ENCODE peak calls at places on chromosome 6, in eight cellular contexts. J is HFF-Myc; U is activated CD4-positive, alpha-beta T cell treated with anti-CD3 and anti-CD28 coated beads, Interleukin-2, amount 10 ng/mL, durations not matched to agents 7 days and 5 days; V is transverse colon; D is ELR; N is ascending aorta; E is NCI-H1436; X is adrenal gland. R is an unnamed sample.

GRCh38 chr6:65638047-65638831 is 68.8 kb downstream of the EYS start:
- DNase-seq in J (no peak), U (no peak), V (peak), D (no peak), N (no peak), E (peak), X (no peak), R (no peak)

GRCh38 chr6:168355716-168356522 is 36.3 kb upstream of the DACT2 start:
- DNase-seq in J (no peak), U (no peak), V (peak), D (no peak), N (no peak), E (peak), X (peak), R (no peak)

GRCh38 chr6:151136141-151136755 is 103.5 kb upstream of the AKAP12 start:
- DNase-seq in J (no peak), U (no peak), V (no peak), D (no peak), N (no peak), E (no peak), X (no peak), R (no peak)

GRCh38 chr6:14664616-14665315 is 547.2 kb downstream of the CD83 start:
- DNase-seq in J (no peak), U (peak), V (no peak), D (peak), N (no peak), E (peak), X (no peak), R (no peak)

GRCh38 chr6:26392932-26393636 is 9.0 kb upstream of the BTN3A1 start:
- DNase-seq in J (no peak), U (no peak), V (no peak), D (no peak), N (no peak), E (no peak), X (no peak), R (no peak)

GRCh38 chr6:30881392-30881986 is 2.8 kb upstream of the DDR1 start:
- DNase-seq in J (no peak), U (no peak), V (no peak), D (no peak), N (no peak), E (no peak), X (no peak), R (no peak)

GRCh38 chr6:39932386-39932785 is 1.9 kb downstream of the MOCS1 start:
- DNase-seq in J (no peak), U (no peak), V (no peak), D (no peak), N (no peak), E (no peak), X (no peak), R (no peak)

GRCh38 chr6:30942338-30943060 is 1.7 kb downstream of the MUCL3 start:
- DNase-seq in J (peak), U (no peak), V (peak), D (peak), N (no peak), E (no peak), X (peak), R (no peak)

GRCh38 chr6:122752990-122753687 is 26.4 kb upstream of the FABP7 start:
- DNase-seq in J (no peak), U (no peak), V (no peak), D (no peak), N (no peak), E (no peak), X (no peak), R (no peak)

GRCh38 chr6:90369651-90370050 is 73.0 kb upstream of the BACH2 start:
- DNase-seq in J (no peak), U (no peak), V (no peak), D (no peak), N (no peak), E (no peak), X (no peak), R (no peak)

GRCh38 chr6:168988801-168989200 is 264.8 kb downstream of the THBS2 start:
- DNase-seq in J (no peak), U (no peak), V (no peak), D (no peak), N (no peak), E (no peak), X (no peak), R (no peak)

GRCh38 chr6:149077208-149077607 is 240.3 kb upstream of the TAB2 start:
- DNase-seq in J (no peak), U (no peak), V (no peak), D (no peak), N (no peak), E (no peak), X (no peak), R (no peak)

GRCh38 chr6:106547961-106548453 is 81.3 kb downstream of the RTN4IP1 start:
- DNase-seq in J (peak), U (peak), V (no peak), D (no peak), N (no peak), E (no peak), X (no peak), R (no peak)

GRCh38 chr6:116016846-116017545 is 43.7 kb downstream of the FRK start:
- DNase-seq in J (no peak), U (no peak), V (no peak), D (no peak), N (no peak), E (no peak), X (no peak), R (no peak)

GRCh38 chr6:135581211-135581610 is 83.7 kb upstream of the AHI1 start:
- DNase-seq in J (no peak), U (no peak), V (no peak), D (no peak), N (no peak), E (no peak), X (no peak), R (no peak)

GRCh38 chr6:72661408-72661807 is 39.5 kb downstream of the KCNQ5 start:
- DNase-seq in J (no peak), U (no peak), V (no peak), D (no peak), N (no peak), E (no peak), X (no peak), R (no peak)

GRCh38 chr6:43096451-43097097 is 20.5 kb downstream of the PTK7 start:
- DNase-seq in J (no peak), U (no peak), V (peak), D (peak), N (no peak), E (no peak), X (peak), R (no peak)

GRCh38 chr6:133017581-133017980 is 203.2 kb downstream of the RPS12 start:
- DNase-seq in J (no peak), U (no peak), V (no peak), D (peak), N (no peak), E (no peak), X (no peak), R (no peak)

GRCh38 chr6:130600880-130601341 is 226.3 kb upstream of the SMLR1 start:
- DNase-seq in J (peak), U (no peak), V (no peak), D (peak), N (no peak), E (no peak), X (no peak), R (no peak)

GRCh38 chr6:71248306-71248705 is 40.3 kb upstream of the OGFRL1 start:
- DNase-seq in J (peak), U (no peak), V (no peak), D (peak), N (no peak), E (no peak), X (no peak), R (no peak)

GRCh38 chr6:153831350-153832078 is 207.5 kb upstream of the OPRM1 start:
- DNase-seq in J (no peak), U (no peak), V (no peak), D (no peak), N (no peak), E (no peak), X (no peak), R (no peak)

R was measured in NCI-H2107.